ENCODE peak calls at places on chromosomes 16 and 17, in ten cellular contexts. J, A, D, L, B, Q, T, Y, P and O are unnamed samples.
A peak's percentile ranks its signal among the peaks of the same experiment; 100 is the strongest.

GRCh38 chr17:7867881-7868329 is 10.1 kb downstream of the CYB5D1 start:
- DNase-seq in J (no peak), A (no peak), D (no peak), L (no peak), B (no peak), Q (no peak), T (no peak), Y (no peak), P (no peak), O (no peak)

GRCh38 chr17:71975998-71976649 is 144.7 kb upstream of the SOX9 start:
- DNase-seq in J (peak; percentile 70), A (peak; percentile 91), D (peak; percentile 97), L (peak; percentile 67), B (peak; percentile 85), Q (peak; percentile 89), T (peak; percentile 99), Y (peak; percentile 83), P (peak; percentile 61), O (peak; percentile 95)

GRCh38 chr16:78892925-78893324 is 707.6 kb downstream of the MAF start:
- DNase-seq in J (no peak), A (no peak), D (no peak), L (no peak), B (no peak), Q (no peak), T (no peak), Y (no peak), P (no peak), O (no peak)

GRCh38 chr17:51427259-51428255 is 167.2 kb downstream of the UTP18 start:
- DNase-seq in J (no peak), A (no peak), D (no peak), L (no peak), B (no peak), Q (no peak), T (no peak), Y (no peak), P (no peak), O (no peak)

GRCh38 chr17:70622382-70623260 is 453.3 kb downstream of the KCNJ2 start:
- DNase-seq in J (peak; percentile 63), A (no peak), D (peak; percentile 18), L (peak; percentile 68), B (no peak), Q (no peak), T (peak; percentile 51), Y (no peak), P (peak; percentile 51), O (no peak)

GRCh38 chr17:38429476-38430100 is 1.3 kb downstream of the ARHGAP23 start:
- DNase-seq in J (no peak), A (no peak), D (no peak), L (no peak), B (no peak), Q (no peak), T (no peak), Y (no peak), P (no peak), O (no peak)

GRCh38 chr17:82297280-82297803 is 20.1 kb downstream of the CD7 start:
- DNase-seq in J (peak; percentile 64), A (peak; percentile 94), D (no peak), L (no peak), B (peak; percentile 67), Q (no peak), T (peak; percentile 76), Y (peak; percentile 89), P (peak; percentile 80), O (peak; percentile 81)

GRCh38 chr17:7435676-7436555 is 681 bp downstream of the TMEM102 start:
- DNase-seq in J (peak; percentile 64), A (no peak), D (no peak), L (peak; percentile 84), B (no peak), Q (no peak), T (no peak), Y (no peak), P (peak; percentile 49), O (no peak)

GRCh38 chr17:8856869-8857575 is 10.5 kb downstream of the PIK3R6 start:
- DNase-seq in J (no peak), A (no peak), D (no peak), L (no peak), B (no peak), Q (no peak), T (no peak), Y (no peak), P (no peak), O (no peak)

GRCh38 chr17:27458524-27458908 is 2.3 kb downstream of the KSR1 start:
- DNase-seq in J (no peak), A (no peak), D (no peak), L (peak; percentile 92), B (no peak), Q (no peak), T (no peak), Y (no peak), P (no peak), O (no peak)

GRCh38 chr17:57810740-57811632 is 38.9 kb downstream of the MRPS23 start:
- DNase-seq in J (peak; percentile 30), A (no peak), D (peak; percentile 4), L (no peak), B (no peak), Q (no peak), T (peak; percentile 9), Y (peak; percentile 81), P (no peak), O (no peak)
- H3K4me3 ChIP-seq in J (no peak overlapping the region), A (peak overlapping the region; percentile 17), D (no peak overlapping the region), L (no peak overlapping the region), B (peak overlapping the region; percentile 71), Q (no peak overlapping the region), T (no peak overlapping the region), Y (peak overlapping the region; percentile 35), P (no peak overlapping the region), O (peak overlapping the region; percentile 58)

GRCh38 chr16:707062-707538 is 1.5 kb upstream of the FBXL16 start:
- DNase-seq in J (no peak), A (no peak), D (no peak), L (no peak), B (no peak), Q (no peak), T (no peak), Y (no peak), P (no peak), O (no peak)
- H3K27me3 ChIP-seq in J (peaks cover 78% of the 10 kb centered on the region), A (peaks cover 84% of the 10 kb centered on the region), D (peaks cover 52% of the 10 kb centered on the region), L (peaks cover 27% of the 10 kb centered on the region), B (peaks cover 23% of the 10 kb centered on the region), Q (peaks cover 52% of the 10 kb centered on the region), T (peaks cover 78% of the 10 kb centered on the region), Y (peaks cover 86% of the 10 kb centered on the region), P (peaks cover 11% of the 10 kb centered on the region), O (peaks cover 26% of the 10 kb centered on the region)

GRCh38 chr16:88941933-88942909 is 34.8 kb downstream of the CBFA2T3 start:
- DNase-seq in J (peak; percentile 64), A (no peak), D (no peak), L (peak; percentile 68), B (no peak), Q (no peak), T (no peak), Y (peak; percentile 85), P (peak; percentile 50), O (no peak)
- H3K4me3 ChIP-seq in J (no peak overlapping the region), A (peak overlapping the region; percentile 39), D (no peak overlapping the region), L (no peak overlapping the region), B (peak overlapping the region; percentile 49), Q (no peak overlapping the region), T (no peak overlapping the region), Y (peak overlapping the region; percentile 59), P (no peak overlapping the region), O (peak overlapping the region; percentile 26)

GRCh38 chr16:2194166-2194834 is 2.1 kb downstream of the CASKIN1 start:
- DNase-seq in J (peak; percentile 70), A (no peak), D (peak; percentile 27), L (peak; percentile 40), B (no peak), Q (no peak), T (peak; percentile 53), Y (no peak), P (no peak), O (no peak)
- H3K27me3 ChIP-seq in J (peaks cover 23% of the 10 kb centered on the region), A (peaks cover 36% of the 10 kb centered on the region), D (peaks cover 53% of the 10 kb centered on the region), L (peaks cover 9% of the 10 kb centered on the region), B (peaks cover 8% of the 10 kb centered on the region), Q (peaks cover 52% of the 10 kb centered on the region), T (peaks cover 14% of the 10 kb centered on the region), Y (peaks cover 32% of the 10 kb centered on the region), P (no peaks in the 10 kb centered on the region), O (peaks cover 23% of the 10 kb centered on the region)

GRCh38 chr16:67855789-67856188 is 8.3 kb upstream of the CENPT start:
- DNase-seq in J (no peak), A (no peak), D (no peak), L (no peak), B (no peak), Q (no peak), T (no peak), Y (no peak), P (no peak), O (no peak)

GRCh38 chr16:67858448-67858993 is 11.0 kb upstream of the CENPT start:
- DNase-seq in J (peak; percentile 44), A (no peak), D (no peak), L (no peak), B (no peak), Q (no peak), T (no peak), Y (no peak), P (no peak), O (no peak)

GRCh38 chr16:67856927-67857546 is 9.5 kb upstream of the CENPT start:
- DNase-seq in J (no peak), A (no peak), D (no peak), L (no peak), B (no peak), Q (no peak), T (no peak), Y (no peak), P (no peak), O (no peak)

GRCh38 chr16:67860589-67861398 is 12.1 kb upstream of the EDC4 start:
- DNase-seq in J (no peak), A (peak; percentile 70), D (peak; percentile 64), L (no peak), B (no peak), Q (no peak), T (peak; percentile 34), Y (no peak), P (no peak), O (no peak)

GRCh38 chr16:67857547-67858233 is 10.2 kb upstream of the CENPT start:
- DNase-seq in J (peak; percentile 91), A (peak; percentile 92), D (peak; percentile 92), L (peak; percentile 96), B (peak; percentile 77), Q (peak; percentile 48), T (peak; percentile 87), Y (no peak), P (peak; percentile 90), O (peak; percentile 92)
- H3K4me3 ChIP-seq in J (no peak overlapping the region), A (peak overlapping the region; percentile 29), D (no peak overlapping the region), L (no peak overlapping the region), B (no peak overlapping the region), Q (no peak overlapping the region), T (no peak overlapping the region), Y (no peak overlapping the region), P (no peak overlapping the region), O (no peak overlapping the region)